ENCODE peak calls at places on chromosomes 2 and 18, in eight cellular contexts. C is stomach, P is esophagus muscularis mucosa, N is IMR-90, E is A549, K is HCT116, X is HepG2, Y is ovary. V is an unnamed sample.

GRCh38 chr2:208880171-208880570 is 473.6 kb downstream of the PTH2R start:
- DNase-seq in N (no peak), C (no peak), P (no peak), E (no peak), K (no peak), X (no peak), Y (no peak), V (no peak)

GRCh38 chr2:216348909-216349308 is 23.4 kb downstream of the MARCHF4 start:
- DNase-seq in Y (no peak), E (no peak), K (no peak), X (no peak), C (no peak), N (peak), P (no peak), V (no peak)

GRCh38 chr18:5582054-5582453 is 38.3 kb upstream of the EPB41L3 start:
- DNase-seq in Y (peak), X (no peak), P (no peak), N (peak), K (no peak), C (no peak), E (no peak), V (no peak)

GRCh38 chr2:132849118-132849517 is 179.1 kb upstream of the LYPD1 start:
- DNase-seq in N (peak), Y (no peak), E (no peak), C (no peak), X (no peak), P (no peak), K (no peak), V (no peak)

GRCh38 chr2:80361904-80362303 is 57.4 kb upstream of the LRRTM1 start:
- DNase-seq in Y (no peak), E (no peak), N (no peak), X (no peak), K (no peak), C (no peak), P (no peak), V (no peak)

GRCh38 chr2:106108351-106108750 is 85.8 kb downstream of the UXS1 start:
- DNase-seq in E (peak), Y (peak), P (no peak), X (no peak), C (no peak), K (no peak), N (peak), V (no peak)

GRCh38 chr2:12081481-12082210 is 335.2 kb downstream of the LPIN1 start:
- DNase-seq in P (no peak), C (no peak), X (no peak), E (no peak), K (no peak), N (no peak), Y (no peak), V (no peak)

GRCh38 chr2:53600835-53601234 is 166.8 kb upstream of the CHAC2 start:
- DNase-seq in N (no peak), K (no peak), X (no peak), C (no peak), E (no peak), P (no peak), Y (no peak), V (no peak)

GRCh38 chr2:143205106-143205764 is 76.0 kb downstream of the ARHGAP15 start:
- DNase-seq in E (peak), X (peak), P (no peak), N (peak), Y (no peak), K (peak), C (no peak), V (peak)

GRCh38 chr18:56256659-56257058 is 381.7 kb downstream of the TXNL1 start:
- DNase-seq in N (no peak), K (no peak), P (no peak), C (no peak), Y (no peak), E (no peak), X (no peak), V (no peak)

GRCh38 chr2:163132850-163133249 is 294.3 kb upstream of the KCNH7 start:
- DNase-seq in C (no peak), Y (no peak), E (peak), P (no peak), X (peak), N (peak), K (peak), V (no peak)

GRCh38 chr2:28639092-28639691 is 112.4 kb upstream of the PPP1CB start:
- DNase-seq in K (no peak), N (no peak), E (no peak), C (no peak), Y (no peak), X (no peak), P (no peak), V (no peak)

GRCh38 chr2:4340536-4340935 is 637.2 kb downstream of the DCDC2C start:
- DNase-seq in P (no peak), X (no peak), Y (no peak), K (no peak), E (no peak), C (no peak), N (no peak), V (no peak)

GRCh38 chr2:9693138-9693520 is 62.3 kb upstream of the YWHAQ start:
- DNase-seq in K (no peak), N (peak), C (no peak), P (no peak), Y (peak), E (no peak), X (no peak), V (no peak)

GRCh38 chr2:136327162-136327852 is 209.4 kb upstream of the CXCR4 start:
- DNase-seq in N (peak), Y (no peak), C (peak), P (no peak), E (peak), X (no peak), K (no peak), V (no peak)

GRCh38 chr2:54336136-54336976 is 80.3 kb upstream of the TSPYL6 start:
- DNase-seq in E (no peak), C (no peak), X (no peak), K (no peak), Y (no peak), N (peak), P (peak), V (no peak)

GRCh38 chr2:241068136-241068941 is 33.7 kb downstream of the MTERF4 start:
- DNase-seq in K (no peak), X (no peak), C (no peak), N (no peak), E (no peak), P (peak), Y (no peak), V (no peak)

GRCh38 chr2:185137700-185138099 is 539.4 kb downstream of the ZNF804A start:
- DNase-seq in X (no peak), Y (no peak), E (no peak), P (no peak), N (no peak), K (no peak), C (no peak), V (no peak)

GRCh38 chr2:109382946-109383345 is 230.8 kb downstream of the SEPTIN10 start:
- DNase-seq in P (no peak), K (no peak), Y (peak), X (no peak), E (no peak), C (peak), N (peak), V (no peak)

GRCh38 chr18:46481847-46482245 is 175.2 kb downstream of the LOXHD1 start:
- DNase-seq in P (no peak), C (no peak), K (no peak), X (no peak), N (no peak), E (no peak), Y (no peak), V (no peak)

GRCh38 chr2:68466361-68466777 is 725 bp downstream of the FBXO48 start:
- DNase-seq in X (peak), P (no peak), N (peak), E (peak), C (no peak), Y (no peak), K (no peak), V (peak)

GRCh38 chr2:157155992-157156391 is 101.5 kb upstream of the GALNT5 start:
- DNase-seq in K (no peak), E (no peak), X (no peak), C (no peak), N (no peak), P (no peak), Y (no peak), V (no peak)

GRCh38 chr18:23487738-23488625 is 15.3 kb upstream of the RMC1 start:
- DNase-seq in Y (no peak), C (peak), E (no peak), X (peak), N (peak), K (no peak), P (no peak), V (peak)

GRCh38 chr2:234492687-234493086 is 4.2 kb downstream of the ARL4C start:
- DNase-seq in K (no peak), X (no peak), E (no peak), N (no peak), P (no peak), C (no peak), Y (no peak), V (no peak)

GRCh38 chr2:234839285-234839684 is 112.5 kb upstream of the SH3BP4 start:
- DNase-seq in E (peak), K (no peak), Y (no peak), N (no peak), P (no peak), X (peak), C (no peak), V (no peak)

GRCh38 chr2:20365249-20365817 is 14.7 kb upstream of the PUM2 start:
- DNase-seq in Y (no peak), K (no peak), P (no peak), X (no peak), C (no peak), E (peak), N (peak), V (no peak)

GRCh38 chr2:98771771-98772521 is 41.0 kb upstream of the MGAT4A start:
- DNase-seq in K (no peak), N (no peak), X (no peak), C (no peak), E (no peak), P (peak), Y (no peak), V (no peak)

GRCh38 chr2:143545643-143546275 is 416.5 kb downstream of the ARHGAP15 start:
- DNase-seq in C (no peak), K (no peak), X (no peak), Y (no peak), E (no peak), N (peak), P (no peak), V (no peak)

GRCh38 chr2:152309352-152310214 is 25.4 kb upstream of the FMNL2 start:
- DNase-seq in P (no peak), E (peak), N (no peak), C (no peak), K (no peak), Y (no peak), X (no peak), V (no peak)

GRCh38 chr2:45300026-45300750 is 290.9 kb upstream of the SIX2 start:
- DNase-seq in N (no peak), Y (no peak), K (no peak), E (no peak), X (peak), C (peak), P (no peak), V (no peak)

GRCh38 chr2:219912530-219912929 is 285.1 kb downstream of the SLC4A3 start:
- DNase-seq in X (no peak), K (no peak), Y (peak), N (peak), C (no peak), E (no peak), P (no peak), V (no peak)

GRCh38 chr2:236642584-236643291 is 73.1 kb downstream of the ACKR3 start:
- DNase-seq in E (peak), K (no peak), C (peak), X (peak), Y (peak), N (peak), P (peak), V (no peak)

GRCh38 chr2:74507145-74507925 is at the start of gene PCGF1:
- DNase-seq in E (peak), X (peak), K (peak), C (peak), Y (peak), N (peak), P (peak), V (peak)
- TF ChIP-seq POLR2A in E (peak), X (no peak), K (peak), C (no peak), Y (peak), N (peak), P (no peak), V (peak)

GRCh38 chr2:232810444-232810843 is 34.1 kb upstream of the KCNJ13 start:
- DNase-seq in C (no peak), N (no peak), X (no peak), P (no peak), Y (no peak), K (no peak), E (no peak), V (no peak)
- TF ChIP-seq POLR2A in C (no peak), N (no peak), X (no peak), P (no peak), Y (no peak), K (no peak), E (no peak), V (no peak)

DNA sequence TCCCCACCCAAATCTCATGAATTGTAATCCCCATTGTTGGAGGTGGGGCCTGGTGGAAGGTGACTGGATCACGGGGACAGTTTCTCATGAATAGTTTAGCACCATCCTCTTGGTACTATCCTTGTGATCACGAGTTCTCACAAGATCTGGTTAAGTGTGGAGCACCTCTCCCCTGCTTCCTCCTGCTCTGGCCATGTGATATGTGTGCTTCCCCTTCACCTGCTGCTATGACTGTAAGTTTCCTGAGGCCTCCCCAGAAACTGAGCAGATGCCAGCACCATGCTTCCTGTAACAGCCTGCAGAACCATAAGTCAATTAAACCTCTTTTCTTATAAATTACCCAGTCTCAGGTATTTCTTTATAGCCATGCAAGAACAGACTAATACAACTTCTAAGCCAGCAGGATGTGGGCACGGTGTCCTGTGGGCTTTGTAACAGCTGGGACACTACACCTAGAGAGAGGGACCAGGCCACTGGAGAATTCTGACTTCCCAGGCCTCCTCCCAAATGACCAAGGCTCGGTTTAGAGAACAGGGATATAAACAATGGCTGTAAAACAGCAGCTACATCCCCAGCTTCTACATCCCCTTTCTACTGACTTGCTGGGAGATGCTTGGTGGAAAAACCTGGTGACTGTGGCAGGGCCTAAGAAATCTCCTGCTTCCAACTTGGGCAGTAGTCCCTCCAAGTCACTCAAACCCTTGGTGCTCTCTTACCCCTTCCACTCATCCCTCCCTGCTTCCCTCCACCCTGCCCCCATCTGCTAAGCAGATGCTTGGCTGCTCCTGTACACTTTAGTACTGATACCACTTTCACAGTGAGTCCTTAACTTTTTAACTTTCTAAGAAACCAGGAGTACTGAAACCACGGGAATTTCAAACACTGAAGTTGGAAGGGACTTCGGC is 10.3 kb downstream of the STAT1 start:
- DNase-seq in P (no peak), E (no peak), Y (no peak), K (no peak), X (no peak), N (no peak), C (no peak), V (no peak)
- TF ChIP-seq POLR2A in P (no peak), E (no peak), Y (no peak), K (no peak), X (no peak), N (no peak), C (no peak), V (no peak)

DNA sequence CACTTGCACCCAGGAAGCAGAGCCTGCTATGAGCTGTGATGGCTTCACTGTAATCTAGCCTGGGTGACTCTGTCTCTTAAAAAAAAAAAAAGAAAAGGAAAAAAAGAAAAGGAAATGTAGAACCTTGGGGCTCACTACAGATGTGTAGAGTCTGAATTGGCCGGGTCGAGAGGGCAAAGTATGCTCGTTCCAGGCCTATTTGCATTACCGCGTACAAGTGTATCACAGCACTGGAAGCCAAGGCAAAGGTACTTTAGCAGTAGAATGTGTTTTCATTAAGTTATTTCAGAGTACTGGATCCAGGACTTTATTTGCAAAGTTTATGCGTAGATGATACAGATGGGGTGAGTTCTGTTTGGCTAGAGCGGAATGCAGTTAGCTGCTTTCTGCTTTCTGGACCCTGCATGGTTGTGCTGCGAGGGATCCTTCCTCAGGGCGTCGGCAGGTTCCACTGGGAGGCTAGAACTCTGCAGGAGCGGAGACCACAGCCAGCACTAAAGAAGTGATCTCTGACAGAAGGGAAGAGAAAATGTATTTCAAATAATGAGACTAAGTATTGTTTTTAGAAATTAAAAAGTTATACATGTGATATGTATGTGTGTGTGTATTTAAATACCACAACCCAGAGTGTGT is 51.8 kb downstream of the LDLRAD4 start:
- DNase-seq in X (no peak), P (no peak), C (no peak), K (no peak), E (no peak), Y (no peak), N (no peak), V (no peak)
- TF ChIP-seq POLR2A in X (no peak), P (no peak), C (no peak), K (no peak), E (no peak), Y (no peak), N (no peak), V (no peak)

DNA sequence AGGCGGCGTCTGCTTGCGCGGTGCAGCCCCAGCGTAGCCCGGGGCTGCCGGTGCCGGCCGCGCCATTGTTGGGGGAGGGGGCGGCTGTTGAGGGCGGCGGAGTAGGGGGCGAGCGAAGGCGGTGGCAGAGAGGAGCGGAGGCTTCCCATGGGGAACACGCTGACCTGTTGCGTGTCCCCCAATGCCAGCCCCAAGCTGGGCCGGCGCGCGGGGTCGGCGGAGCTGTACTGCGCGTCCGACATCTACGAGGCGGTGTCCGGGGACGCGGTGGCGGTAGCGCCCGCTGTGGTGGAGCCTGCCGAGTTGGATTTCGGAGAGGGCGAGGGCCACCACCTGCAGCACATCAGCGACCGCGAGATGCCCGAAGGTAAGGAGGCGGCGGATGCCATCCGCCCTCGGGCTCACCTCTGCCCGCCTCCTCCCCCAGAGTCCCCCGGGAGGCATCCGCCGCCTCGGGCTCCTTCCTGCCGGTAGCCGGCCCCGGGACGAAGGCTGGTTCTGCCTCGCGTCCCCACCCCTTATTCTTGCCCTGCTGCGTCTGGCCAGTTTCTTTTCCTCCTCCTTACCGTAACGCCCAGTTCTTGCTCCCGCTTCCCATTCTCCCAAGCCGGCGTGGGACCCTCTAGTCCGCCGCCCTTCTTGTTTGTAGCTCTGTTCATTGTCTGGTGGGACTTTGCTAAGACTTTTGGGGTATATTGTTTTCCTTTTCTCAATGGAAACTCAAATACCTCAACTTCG is 479 bp downstream of the CCNYL1 start:
- DNase-seq in N (peak), Y (peak), E (no peak), X (no peak), P (no peak), C (peak), K (no peak), V (peak)
- TF ChIP-seq POLR2A in N (no peak), Y (no peak), E (no peak), X (no peak), P (no peak), C (no peak), K (no peak), V (no peak)

GRCh38 chr2:191459158-191459557 is 214.0 kb downstream of the MYO1B start:
- DNase-seq in N (no peak), K (no peak), P (no peak), C (no peak), Y (no peak), X (no peak), E (no peak), V (no peak)

GRCh38 chr2:191451116-191451515 is 205.9 kb downstream of the MYO1B start:
- DNase-seq in K (no peak), N (no peak), X (no peak), C (no peak), Y (no peak), E (no peak), P (no peak), V (no peak)

GRCh38 chr2:191453756-191454155 is 208.6 kb downstream of the MYO1B start:
- DNase-seq in Y (no peak), P (no peak), X (no peak), E (no peak), C (no peak), N (no peak), K (no peak), V (no peak)
- TF ChIP-seq POLR2A in Y (no peak), P (no peak), X (no peak), E (no peak), C (no peak), N (no peak), K (no peak), V (no peak)

DNA sequence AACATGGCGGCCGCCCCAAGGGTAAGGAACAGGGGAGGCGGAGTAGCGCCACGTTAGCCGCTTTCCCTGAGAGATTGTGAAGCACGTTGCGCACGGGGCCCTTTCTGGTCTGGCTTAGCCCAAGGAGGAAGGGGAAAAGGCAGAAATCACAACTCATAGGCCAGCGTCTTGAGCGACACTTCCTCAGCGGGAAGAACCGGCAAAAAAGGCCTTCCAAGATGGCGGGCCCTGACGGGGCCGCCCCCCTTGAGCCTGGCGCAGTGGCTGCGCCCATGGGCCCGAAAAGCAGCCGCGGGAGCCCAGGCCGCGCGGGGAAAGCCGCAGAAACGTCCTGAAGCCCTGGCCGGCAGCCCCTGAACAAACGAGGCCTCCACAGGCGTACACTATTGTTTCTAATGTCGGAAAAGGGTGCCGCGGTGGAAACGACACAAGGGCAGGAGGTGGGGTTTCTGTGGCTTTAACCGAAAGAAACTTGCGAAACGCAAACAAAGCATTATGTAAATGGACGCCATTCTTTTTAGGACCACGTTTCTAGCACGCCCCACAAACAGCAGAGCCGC is 919 bp upstream of the PCBP1 start:
- DNase-seq in K (peak), X (peak), E (peak), C (peak), Y (peak), P (peak), N (peak), V (peak)
- TF ChIP-seq POLR2A in K (peak), X (peak), E (peak), C (no peak), Y (peak), P (no peak), N (peak), V (peak)

GRCh38 chr2:43773876-43774613 is at the start of gene DYNC2LI1:
- DNase-seq in X (peak), Y (peak), P (peak), C (peak), E (peak), K (peak), N (peak), V (peak)
- TF ChIP-seq POLR2A in X (peak), Y (peak), P (no peak), C (no peak), E (peak), K (peak), N (no peak), V (peak)